ENCODE peak calls at places on chromosomes 7 and 10, in ten cellular contexts. K is lung; L is WERI-Rb-1; M is cardiac muscle cell; S is thyroid gland; Z is GM23248; C is ovary; E is naive thymus-derived CD4-positive, alpha-beta T cell; U is GM12878; B is CD4-positive, alpha-beta memory T cell. T is an unnamed sample.
A peak's percentile ranks its signal among the peaks of the same experiment; 100 is the strongest.

GRCh38 chr7:44067064-44067951 is 1.9 kb upstream of the PGAM2 start:
- DNase-seq in U (no peak), Z (no peak), L (no peak), E (no peak), C (no peak), K (no peak), B (no peak), S (no peak), M (no peak), T (no peak)

GRCh38 chr7:155090647-155091046 is 20.5 kb downstream of the HTR5A start:
- DNase-seq in M (no peak), L (no peak), Z (no peak), K (no peak), U (no peak), E (no peak), C (no peak), B (no peak), S (no peak), T (no peak)

GRCh38 chr10:86104611-86105145 is 261.9 kb downstream of the GRID1 start:
- DNase-seq in K (no peak), B (no peak), E (no peak), C (no peak), Z (no peak), L (no peak), S (peak; percentile 19), M (no peak), U (no peak), T (no peak)

GRCh38 chr10:62459072-62459471 is 84.9 kb downstream of the ZNF365 start:
- DNase-seq in C (no peak), L (no peak), K (no peak), B (no peak), U (no peak), Z (peak; percentile 89), E (no peak), S (no peak), M (peak; percentile 81), T (no peak)

GRCh38 chr7:150406565-150407421 is 27.7 kb downstream of the ZNF775 start:
- DNase-seq in L (no peak), U (peak; percentile 86), B (peak; percentile 43), S (peak; percentile 57), Z (peak; percentile 27), M (peak; percentile 10), K (no peak), C (no peak), E (peak; percentile 44), T (no peak)

GRCh38 chr10:28981007-28981406 is 303.7 kb downstream of the BAMBI start:
- DNase-seq in M (no peak), E (no peak), U (no peak), B (no peak), K (no peak), S (no peak), Z (no peak), L (no peak), C (no peak), T (no peak)

GRCh38 chr7:129713544-129713943 is 102.0 kb downstream of the NRF1 start:
- DNase-seq in K (no peak), M (peak; percentile 33), L (no peak), Z (no peak), C (no peak), B (no peak), E (no peak), U (no peak), S (no peak), T (no peak)

GRCh38 chr10:74150151-74151056 is at the start of gene AP3M1:
- DNase-seq in E (no peak), Z (peak; percentile 90), S (peak; percentile 88), L (peak; percentile 86), B (no peak), U (peak; percentile 97), C (peak; percentile 84), M (no peak), K (peak; percentile 86), T (peak; percentile 81)

GRCh38 chr10:110977662-110978061 is 58.3 kb downstream of the SHOC2 start:
- DNase-seq in U (no peak), M (peak; percentile 37), C (no peak), E (no peak), L (no peak), S (no peak), B (no peak), K (no peak), Z (no peak), T (no peak)

GRCh38 chr10:110979611-110980010 is 60.2 kb downstream of the SHOC2 start:
- DNase-seq in B (no peak), S (no peak), Z (no peak), L (no peak), M (no peak), C (no peak), U (no peak), E (no peak), K (no peak), T (no peak)

GRCh38 chr10:110976577-110976976 is 57.2 kb downstream of the SHOC2 start:
- DNase-seq in L (no peak), M (no peak), K (no peak), S (no peak), C (no peak), B (no peak), U (no peak), E (no peak), Z (no peak), T (no peak)

GRCh38 chr10:110980807-110981206 is 61.4 kb downstream of the SHOC2 start:
- DNase-seq in Z (no peak), K (no peak), U (no peak), L (no peak), B (no peak), C (no peak), M (no peak), S (no peak), E (no peak), T (no peak)

DNA sequence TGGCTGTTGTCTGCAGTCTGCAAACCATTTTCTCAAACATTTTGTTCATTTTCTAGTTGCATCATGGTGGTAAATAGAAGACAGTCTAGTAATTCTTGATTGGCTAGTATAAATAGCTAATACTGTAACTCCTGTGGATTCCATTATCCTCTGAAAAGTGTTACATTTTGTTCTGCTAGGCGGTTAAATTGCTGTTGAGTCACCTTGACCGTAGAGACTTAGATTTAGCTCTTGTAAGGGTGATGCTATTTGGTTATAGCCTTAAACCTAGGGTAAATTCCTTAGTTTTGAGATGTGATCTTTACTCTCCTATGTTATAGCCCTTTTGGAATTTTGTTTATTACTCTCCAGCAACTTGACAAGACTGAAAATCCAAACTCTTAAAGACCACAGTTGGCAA is 58.8 kb downstream of the SHOC2 start:
- DNase-seq in U (no peak), S (no peak), L (no peak), E (no peak), B (no peak), M (no peak), K (no peak), C (no peak), Z (peak; percentile 18), T (no peak)
- H3K9me3 ChIP-seq in U (peaks cover 17% of the 10 kb centered on the region), S (no peaks in the 10 kb centered on the region), L (no peaks in the 10 kb centered on the region), E (no peaks in the 10 kb centered on the region), B (no peaks in the 10 kb centered on the region), M (no peaks in the 10 kb centered on the region), K (no peaks in the 10 kb centered on the region), C (no peaks in the 10 kb centered on the region), Z (no peaks in the 10 kb centered on the region), T (no peaks in the 10 kb centered on the region)

DNA sequence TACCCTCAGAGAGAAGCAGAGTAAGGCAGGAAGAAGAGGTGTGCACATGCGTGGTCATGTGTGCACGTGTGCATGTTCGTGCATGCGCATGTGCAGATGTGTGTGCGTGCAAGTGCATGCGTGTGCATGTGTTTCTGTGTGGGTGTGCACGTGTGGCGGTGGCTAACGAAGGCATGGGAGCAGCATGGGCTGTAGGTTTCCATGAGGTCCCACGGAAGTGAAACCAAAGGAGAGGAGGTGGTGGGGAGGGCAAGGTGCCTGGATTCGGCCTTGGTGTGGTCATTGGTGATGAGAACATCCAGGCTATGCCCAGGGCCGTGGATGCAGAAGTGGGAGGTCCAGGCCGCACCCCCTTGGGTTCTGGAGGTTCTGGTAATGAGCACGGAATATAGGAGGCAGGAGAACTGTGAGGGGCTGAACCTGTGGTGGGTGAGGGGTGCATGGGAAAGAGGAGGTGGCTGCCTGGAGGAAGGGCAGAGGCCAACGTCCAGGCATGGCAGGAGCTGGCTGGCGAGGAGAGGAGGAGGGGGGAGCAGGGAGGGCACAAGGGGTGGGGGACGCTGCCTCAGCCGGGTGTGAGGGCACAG is 2.4 kb upstream of the INPP5A start:
- DNase-seq in K (no peak), L (no peak), B (no peak), C (no peak), S (no peak), U (no peak), Z (no peak), M (no peak), E (no peak), T (no peak)
- H3K9me3 ChIP-seq in K (no peaks in the 10 kb centered on the region), L (no peaks in the 10 kb centered on the region), B (no peaks in the 10 kb centered on the region), C (no peaks in the 10 kb centered on the region), S (no peaks in the 10 kb centered on the region), U (no peaks in the 10 kb centered on the region), Z (peaks cover 2% of the 10 kb centered on the region), M (no peaks in the 10 kb centered on the region), E (peaks cover 7% of the 10 kb centered on the region), T (peaks cover 4% of the 10 kb centered on the region)

GRCh38 chr7:64706625-64707292 is 40.8 kb downstream of the ZNF107 start:
- DNase-seq in B (no peak), E (no peak), L (no peak), K (no peak), S (no peak), M (no peak), C (no peak), U (no peak), Z (no peak), T (no peak)
- H3K9me3 ChIP-seq in B (peaks cover 26% of the 10 kb centered on the region), E (peaks cover 72% of the 10 kb centered on the region), L (peaks cover 44% of the 10 kb centered on the region), K (peaks cover 45% of the 10 kb centered on the region), S (no peaks in the 10 kb centered on the region), M (peaks cover 10% of the 10 kb centered on the region), C (peaks cover 15% of the 10 kb centered on the region), U (peaks cover 34% of the 10 kb centered on the region), Z (peaks cover 24% of the 10 kb centered on the region), T (peaks cover 46% of the 10 kb centered on the region)

GRCh38 chr7:57414852-57415251 is 35.1 kb upstream of the ZNF716 start:
- DNase-seq in B (no peak), Z (no peak), S (no peak), M (no peak), E (no peak), C (no peak), K (peak; percentile 7), L (no peak), U (no peak), T (no peak)

GRCh38 chr7:57414415-57414814 is 35.6 kb upstream of the ZNF716 start:
- DNase-seq in K (peak; percentile 22), Z (no peak), U (no peak), B (no peak), S (no peak), L (no peak), M (no peak), C (no peak), E (no peak), T (no peak)

GRCh38 chr7:57416601-57417358 is 33.2 kb upstream of the ZNF716 start:
- DNase-seq in M (no peak), Z (no peak), B (no peak), L (no peak), K (peak; percentile 26), U (no peak), E (no peak), C (no peak), S (no peak), T (no peak)

GRCh38 chr7:57415730-57416129 is 34.2 kb upstream of the ZNF716 start:
- DNase-seq in B (no peak), U (no peak), Z (no peak), M (no peak), E (no peak), L (no peak), S (no peak), K (peak; percentile 14), C (no peak), T (no peak)

DNA sequence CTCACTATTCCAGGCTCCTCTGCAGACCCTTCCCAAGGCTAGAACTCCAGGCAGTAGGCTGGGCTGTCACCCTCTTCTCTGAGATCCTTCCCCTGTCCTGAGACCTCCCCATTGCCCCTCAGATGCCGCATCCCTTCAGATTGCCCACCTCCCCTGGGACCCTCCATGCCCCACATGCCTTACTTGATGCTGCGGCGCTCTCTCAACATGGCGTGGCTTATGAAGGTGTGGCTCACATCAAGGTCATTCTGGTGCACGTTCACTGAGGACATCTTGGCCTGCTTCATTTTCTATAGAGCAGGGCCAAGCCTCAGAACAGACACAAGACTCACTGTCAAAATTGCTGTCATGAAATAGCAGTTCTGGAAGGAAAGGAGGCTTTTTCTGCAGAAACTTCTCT is 34.7 kb upstream of the ZNF716 start:
- DNase-seq in E (no peak), Z (no peak), K (peak; percentile 14), C (no peak), S (no peak), U (no peak), L (no peak), B (no peak), M (no peak), T (no peak)
- H3K9me3 ChIP-seq in E (peaks cover 3% of the 10 kb centered on the region), Z (no peaks in the 10 kb centered on the region), K (no peaks in the 10 kb centered on the region), C (no peaks in the 10 kb centered on the region), S (no peaks in the 10 kb centered on the region), U (no peaks in the 10 kb centered on the region), L (no peaks in the 10 kb centered on the region), B (no peaks in the 10 kb centered on the region), M (no peaks in the 10 kb centered on the region), T (no peaks in the 10 kb centered on the region)

T was measured in T-helper 17 cell.